ENCODE peak calls at places on chromosomes 4 and X, in six cellular contexts. Y is mesendoderm, M is neuronal stem cell, B is IMR-90, D is H1, Z is mesenchymal stem cell. V is an unnamed sample. For H3K4me1, the result is how much of the 10 kb centered on the place peaks cover.

GRCh38 chr4:47741200-47741599 is 96.7 kb downstream of the CORIN start:
- DNase-seq in B (peak), D (no peak), Z (peak), M (no peak), Y (no peak), V (peak)

GRCh38 chrX:149453911-149454820 is 50.9 kb downstream of the IDS start:
- DNase-seq in M (no peak), Z (no peak), Y (no peak), D (no peak), B (no peak), V (no peak)

GRCh38 chr4:72513227-72513626 is 55.8 kb downstream of the ADAMTS3 start:
- DNase-seq in M (no peak), Y (no peak), Z (no peak), B (no peak), D (no peak), V (no peak)

GRCh38 chr4:139532951-139533350 is 23.1 kb downstream of the SETD7 start:
- DNase-seq in M (no peak), D (no peak), Z (no peak), Y (no peak), B (peak), V (no peak)

GRCh38 chr4:137531121-137531520 is 1.2 kb downstream of the PCDH18 start:
- DNase-seq in M (no peak), B (peak), D (no peak), Y (no peak), Z (peak), V (no peak)

GRCh38 chr4:176443117-176443516 is 123.4 kb downstream of the SPCS3 start:
- DNase-seq in Y (no peak), D (no peak), Z (peak), B (peak), M (no peak), V (no peak)

GRCh38 chr4:44448548-44449443 is at the start of gene KCTD8:
- DNase-seq in D (peak), B (peak), Y (peak), M (peak), Z (peak), V (peak)

GRCh38 chrX:151973262-151973661 is 1.2 kb downstream of the GABRE start:
- DNase-seq in D (no peak), Z (no peak), M (no peak), Y (peak), B (no peak), V (no peak)

GRCh38 chr4:108874806-108875205 is 112.0 kb upstream of the ETNPPL start:
- DNase-seq in Y (peak), Z (no peak), B (no peak), D (no peak), M (no peak), V (no peak)

GRCh38 chr4:1711055-1711905 is 839 bp downstream of the SLBP start:
- DNase-seq in Y (peak), Z (peak), D (no peak), B (peak), M (no peak), V (no peak)

GRCh38 chrX:70504772-70505450 is 60.3 kb downstream of the DLG3 start:
- DNase-seq in B (no peak), M (no peak), Z (no peak), Y (no peak), D (no peak), V (no peak)

GRCh38 chr4:180513076-180513475 is 1730.1 kb upstream of the TENM3 start:
- DNase-seq in Y (peak), D (no peak), B (no peak), M (no peak), Z (no peak), V (no peak)

GRCh38 chrX:71532753-71533425 is at the start of gene OGT:
- DNase-seq in M (peak), B (peak), Z (peak), D (peak), Y (peak), V (peak)

GRCh38 chrX:150581093-150581775 is 12.8 kb downstream of the MTM1 start:
- DNase-seq in Z (peak), D (no peak), M (no peak), B (peak), Y (no peak), V (peak)

GRCh38 chr4:72631296-72631695 is 62.3 kb upstream of the ADAMTS3 start:
- DNase-seq in D (no peak), B (peak), Z (peak), Y (no peak), M (no peak), V (peak)

GRCh38 chr4:170110290-170110672 is 20.5 kb upstream of the AADAT start:
- DNase-seq in D (no peak), M (no peak), B (no peak), Y (peak), Z (no peak), V (no peak)

GRCh38 chrX:56564182-56564885 is 907 bp downstream of the UBQLN2 start:
- DNase-seq in M (peak), D (no peak), Z (peak), Y (peak), B (peak), V (peak)

GRCh38 chrX:48956728-48957414 is 536 bp downstream of the OTUD5 start:
- DNase-seq in M (no peak), Y (no peak), D (no peak), B (no peak), Z (no peak), V (peak)

DNA sequence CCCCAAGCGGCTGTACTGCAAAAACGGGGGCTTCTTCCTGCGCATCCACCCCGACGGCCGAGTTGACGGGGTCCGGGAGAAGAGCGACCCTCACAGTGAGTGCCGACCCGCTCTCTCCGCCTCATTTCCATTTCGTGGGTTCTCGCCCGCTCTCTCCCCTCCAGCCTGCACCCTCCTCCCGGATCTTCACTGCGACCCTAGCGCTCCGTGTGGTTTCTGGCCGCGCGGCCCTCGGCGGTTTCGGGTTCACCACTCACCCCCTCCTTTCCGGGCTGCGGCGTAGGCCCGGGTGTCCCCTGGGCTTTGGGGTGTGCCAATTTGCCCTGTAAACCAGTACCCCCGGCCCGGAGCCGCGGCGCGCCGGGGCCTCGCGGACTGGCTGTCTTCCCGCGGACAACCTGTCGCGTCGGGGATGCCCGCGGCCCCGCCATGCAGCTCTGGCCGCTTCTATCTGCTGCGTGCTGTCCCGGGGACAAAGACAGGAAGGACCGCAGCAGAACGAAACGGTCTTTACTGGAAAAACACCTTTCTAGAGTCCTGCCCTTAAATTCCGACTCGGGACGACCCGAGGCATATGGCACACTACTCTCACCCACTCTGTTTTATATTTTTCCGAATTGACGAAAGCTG is 742 bp downstream of the FGF2 start:
- DNase-seq in D (no peak), Z (peak), B (peak), M (peak), Y (peak), V (no peak)
- H2BK5ac ChIP-seq in D (peak), Z (peak), B (peak), M (peak), Y (peak), V (no peak)

DNA sequence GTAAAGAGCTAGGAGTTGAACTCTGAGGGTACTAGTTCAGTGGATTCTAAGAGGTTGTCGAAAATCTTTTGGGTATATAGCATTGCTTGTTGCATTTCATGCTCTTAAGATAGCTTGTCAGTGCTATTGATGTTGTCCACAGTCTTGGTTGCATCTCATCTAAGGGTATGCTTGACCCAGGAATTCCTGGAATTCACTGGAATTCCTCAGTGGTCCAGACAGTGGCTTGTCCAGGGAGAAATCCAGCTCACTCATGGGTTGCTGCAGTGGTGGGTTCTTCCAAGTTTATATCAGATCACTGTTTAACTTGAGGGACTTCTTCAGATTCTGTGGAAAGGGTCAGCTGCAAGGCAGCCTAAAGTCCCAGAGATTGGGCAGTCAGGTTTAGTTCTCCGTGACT is 29.8 kb upstream of the SMARCAD1 start:
- DNase-seq in B (no peak), Y (peak), D (no peak), M (peak), Z (no peak), V (no peak)
- H3K4me1 ChIP-seq in B (under half), Y (under half), D (under half), M (under half), Z (under half), V (under half)

DNA sequence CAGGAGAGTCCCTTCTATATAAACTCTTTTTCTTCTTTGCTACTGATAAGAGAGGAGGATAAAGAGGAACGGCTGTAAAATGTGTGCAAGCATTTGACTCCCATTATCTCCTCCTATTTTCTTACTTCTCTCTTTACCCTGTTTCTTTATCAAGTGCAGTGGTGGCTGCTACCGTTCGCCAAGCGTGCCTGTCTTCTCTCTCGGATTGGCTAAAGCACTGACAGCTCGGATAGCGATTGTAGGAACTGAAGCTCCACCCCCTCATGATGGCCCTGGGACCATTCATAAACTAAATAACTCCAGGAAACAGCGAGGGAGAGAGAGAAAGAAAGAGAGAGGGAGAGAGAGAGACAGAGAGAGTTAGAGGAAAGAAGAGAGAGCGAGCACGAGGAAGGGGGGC is 340 bp upstream of the MAB21L2 start:
- DNase-seq in Z (peak), D (no peak), B (peak), M (peak), Y (peak), V (no peak)
- H3K4me3 ChIP-seq in Z (peak), D (peak), B (peak), M (no peak), Y (no peak), V (no peak)

GRCh38 chrX:47231167-47231566 is 1.6 kb upstream of the USP11 start:
- DNase-seq in M (no peak), Y (no peak), Z (no peak), B (no peak), D (no peak), V (no peak)

GRCh38 chrX:47233333-47234113 is 714 bp downstream of the USP11 start:
- DNase-seq in Y (peak), Z (peak), B (peak), D (peak), M (peak), V (peak)

GRCh38 chrX:47234583-47234982 is 1.8 kb downstream of the USP11 start:
- DNase-seq in B (peak), D (no peak), M (no peak), Y (no peak), Z (no peak), V (no peak)

GRCh38 chrX:47232197-47232802 is 509 bp upstream of the USP11 start:
- DNase-seq in D (no peak), Z (no peak), M (no peak), B (no peak), Y (no peak), V (peak)

DNA sequence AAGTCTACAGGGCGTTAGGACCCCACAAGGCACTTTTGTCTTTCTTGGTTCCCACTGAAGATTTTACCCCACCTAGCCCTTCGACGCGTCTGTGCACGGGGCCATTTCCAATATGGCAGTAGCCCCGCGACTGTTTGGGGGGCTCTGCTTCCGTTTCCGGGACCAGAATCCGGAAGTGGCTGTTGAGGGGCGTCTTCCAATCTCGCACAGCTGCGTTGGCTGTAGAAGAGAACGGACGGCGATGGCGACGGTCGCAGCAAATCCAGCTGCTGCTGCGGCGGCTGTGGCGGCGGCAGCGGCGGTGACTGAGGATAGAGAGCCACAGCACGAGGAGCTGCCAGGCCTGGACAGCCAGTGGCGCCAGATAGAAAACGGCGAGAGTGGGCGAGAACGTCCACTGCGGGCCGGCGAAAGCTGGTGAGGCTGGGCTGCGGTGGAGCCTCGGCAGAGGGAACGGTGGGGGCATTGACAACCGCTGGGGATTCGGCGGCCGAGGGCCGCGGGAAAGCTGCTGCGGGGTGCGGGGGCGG is at the start of gene USP11:
- DNase-seq in M (no peak), D (no peak), B (peak), Y (peak), Z (peak), V (no peak)
- H2BK5ac ChIP-seq in M (peak), D (peak), B (peak), Y (no peak), Z (peak), V (peak)

DNA sequence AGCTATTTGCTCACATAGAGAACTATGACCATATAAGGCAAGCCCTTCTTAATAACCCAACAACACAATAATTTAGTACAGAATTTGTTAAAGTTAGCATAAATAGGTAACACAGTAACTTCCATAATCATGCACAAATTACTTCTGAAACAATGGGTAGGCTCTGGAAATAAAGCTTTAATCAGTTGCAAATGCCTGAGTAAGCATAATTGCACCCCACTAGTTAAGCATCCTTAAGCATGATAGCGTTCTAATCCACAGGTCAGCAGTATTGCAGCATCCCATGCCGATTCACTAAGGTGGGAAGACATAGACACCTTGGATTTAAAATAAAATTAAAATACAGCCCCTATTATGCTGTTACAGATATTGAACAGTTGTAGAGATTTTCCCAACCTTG is 161.7 kb downstream of the DHX15 start:
- DNase-seq in M (no peak), D (no peak), Y (no peak), B (no peak), Z (no peak), V (no peak)
- H3K4me1 ChIP-seq in M (under half), D (under half), Y (under half), B (under half), Z (under half), V (under half)

DNA sequence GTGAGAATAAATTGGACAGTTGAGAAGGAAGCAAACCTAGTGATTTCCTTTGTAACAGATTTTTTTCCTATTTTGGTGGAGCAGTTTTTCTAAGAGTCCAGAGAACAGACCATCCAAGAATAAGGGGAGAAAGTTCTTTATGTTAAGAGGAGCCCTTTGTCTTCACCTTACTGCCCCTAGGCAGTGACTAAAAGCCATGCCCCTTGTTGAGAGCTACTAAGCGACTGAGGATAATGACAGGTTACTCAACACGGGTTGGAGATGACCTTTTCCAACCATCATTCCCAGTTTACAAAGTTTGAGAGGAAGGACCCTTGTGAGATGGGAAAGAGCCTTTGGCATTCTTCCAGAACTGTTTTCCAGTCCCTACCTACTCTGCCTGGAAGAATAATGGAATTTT is 3.2 kb downstream of the CCDC160 start:
- DNase-seq in M (no peak), Z (no peak), D (no peak), B (no peak), Y (peak), V (no peak)
- H3K4me3 ChIP-seq in M (no peak), Z (no peak), D (no peak), B (no peak), Y (no peak), V (no peak)

GRCh38 chr4:101950258-101950979 is 159.9 kb downstream of the BANK1 start:
- DNase-seq in M (no peak), D (no peak), Y (peak), B (no peak), Z (no peak), V (no peak)
- H2BK5ac ChIP-seq in M (no peak), D (peak), Y (no peak), B (no peak), Z (no peak), V (no peak)

GRCh38 chr4:113080050-113080449 is 30.6 kb downstream of the ANK2 start:
- DNase-seq in M (no peak), Z (peak), Y (peak), B (peak), D (no peak), V (no peak)
- H3K4me1 ChIP-seq in M (under half), Z (under half), Y (under half), B (under half), D (under half), V (under half)

GRCh38 chr4:84915396-84915780 is 51.1 kb downstream of the WDFY3 start:
- DNase-seq in Y (no peak), D (no peak), Z (no peak), M (no peak), B (peak), V (no peak)

GRCh38 chr4:84916233-84916632 is 50.3 kb downstream of the WDFY3 start:
- DNase-seq in M (no peak), Z (peak), Y (peak), D (no peak), B (no peak), V (no peak)

GRCh38 chr4:84912741-84913140 is 53.7 kb downstream of the WDFY3 start:
- DNase-seq in Y (no peak), M (no peak), Z (no peak), D (no peak), B (no peak), V (no peak)

GRCh38 chr4:84913176-84913575 is 53.3 kb downstream of the WDFY3 start:
- DNase-seq in B (no peak), Y (no peak), Z (no peak), M (no peak), D (no peak), V (no peak)

DNA sequence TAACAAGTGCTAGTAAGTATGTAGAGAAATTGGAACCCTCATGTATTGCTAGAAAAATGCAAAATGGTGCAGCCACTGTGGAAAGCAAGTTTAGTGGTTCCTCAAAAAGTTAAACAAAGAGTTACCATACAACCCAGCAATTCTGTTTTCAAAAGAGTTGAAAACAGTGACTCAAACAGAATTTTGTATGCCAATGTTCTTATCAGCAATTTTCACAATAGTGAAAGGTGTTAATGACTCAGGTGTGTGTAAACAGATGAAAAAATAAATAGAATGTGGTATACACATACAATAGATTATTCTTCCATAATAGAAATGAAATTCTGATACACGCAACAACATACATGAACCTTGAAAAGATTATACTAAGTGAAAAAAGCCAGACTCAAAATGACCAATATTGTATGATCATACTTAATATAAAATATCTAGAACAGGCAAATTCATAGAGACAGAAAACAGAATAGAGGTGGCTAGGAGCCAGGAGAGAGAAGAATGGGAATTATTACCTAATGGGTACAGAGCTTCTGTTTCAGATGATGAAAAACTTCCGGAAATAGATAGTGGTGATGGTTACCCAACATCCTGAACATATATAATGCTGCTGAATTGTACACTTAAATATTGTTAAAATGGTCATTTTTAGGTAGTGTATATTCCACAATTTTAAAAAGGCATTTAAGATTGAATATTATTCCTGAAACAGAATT is 51.6 kb downstream of the WDFY3 start:
- DNase-seq in B (no peak), D (no peak), M (no peak), Z (no peak), Y (no peak), V (no peak)
- H3K4me3 ChIP-seq in B (no peak), D (no peak), M (no peak), Z (no peak), Y (no peak), V (no peak)

GRCh38 chr4:142960134-142960533 is 114.0 kb upstream of the INPP4B start:
- DNase-seq in M (no peak), Z (no peak), D (no peak), B (no peak), Y (no peak), V (no peak)
- H2BK5ac ChIP-seq in M (no peak), Z (no peak), D (no peak), B (no peak), Y (no peak), V (no peak)

V was measured in trophoblast cell.